ENCODE peak calls at places on chromosomes 16 and 17, in eight cellular contexts. H, F, C, I, G, T, M and A are unnamed samples.
A peak's percentile ranks its signal among the peaks of the same experiment; 100 is the strongest.

GRCh38 chr16:50265260-50265659 is 1.1 kb upstream of the ADCY7 start:
- DNase-seq in H (peak; percentile 28), F (no peak), C (no peak), I (no peak), G (peak; percentile 42), T (no peak), M (peak; percentile 62), A (no peak)

GRCh38 chr16:66925322-66925840 is at the start of gene RRAD:
- DNase-seq in H (peak; percentile 54), F (no peak), C (peak; percentile 50), I (peak; percentile 72), G (peak; percentile 56), T (peak; percentile 29), M (no peak), A (peak; percentile 82)

GRCh38 chr16:89410322-89410721 is 80.0 kb downstream of the ANKRD11 start:
- DNase-seq in H (no peak), F (no peak), C (no peak), I (no peak), G (no peak), T (no peak), M (no peak), A (no peak)

GRCh38 chr17:58280480-58281217 is at the start of gene MPO:
- DNase-seq in H (no peak), F (no peak), C (no peak), I (no peak), G (no peak), T (no peak), M (no peak), A (no peak)

GRCh38 chr16:24318670-24319069 is 62.5 kb downstream of the CACNG3 start:
- DNase-seq in H (no peak), F (no peak), C (no peak), I (no peak), G (no peak), T (no peak), M (peak; percentile 48), A (no peak)

GRCh38 chr16:84312783-84313382 is 18.2 kb downstream of the WFDC1 start:
- DNase-seq in H (no peak), F (no peak), C (no peak), I (no peak), G (peak; percentile 82), T (no peak), M (no peak), A (no peak)

GRCh38 chr17:7266784-7267183 is 4.5 kb upstream of the CLDN7 start:
- DNase-seq in H (peak; percentile 61), F (no peak), C (no peak), I (no peak), G (no peak), T (peak; percentile 11), M (no peak), A (no peak)

GRCh38 chr16:31130336-31130812 is 5.2 kb downstream of the PRSS8 start:
- DNase-seq in H (no peak), F (peak; percentile 65), C (no peak), I (no peak), G (no peak), T (no peak), M (no peak), A (peak; percentile 76)

GRCh38 chr17:28970879-28971278 is 19.6 kb upstream of the PHF12 start:
- DNase-seq in H (no peak), F (peak; percentile 25), C (no peak), I (no peak), G (no peak), T (no peak), M (no peak), A (no peak)

GRCh38 chr17:7528842-7529241 is 20.0 kb upstream of the TNFSF12 start:
- DNase-seq in H (no peak), F (no peak), C (no peak), I (no peak), G (no peak), T (no peak), M (no peak), A (no peak)

GRCh38 chr16:30185141-30185682 is 1.8 kb downstream of the CORO1A start:
- DNase-seq in H (no peak), F (peak; percentile 11), C (no peak), I (peak; percentile 7), G (peak; percentile 16), T (no peak), M (peak; percentile 82), A (peak; percentile 78)

GRCh38 chr16:58500329-58501241 is 642 bp downstream of the NDRG4 start:
- DNase-seq in H (peak; percentile 20), F (no peak), C (no peak), I (no peak), G (no peak), T (no peak), M (no peak), A (no peak)

GRCh38 chr17:77508047-77508715 is 367.4 kb downstream of the SEC14L1 start:
- DNase-seq in H (no peak), F (no peak), C (no peak), I (no peak), G (no peak), T (no peak), M (no peak), A (peak; percentile 22)

GRCh38 chr16:28202147-28202746 is 9.5 kb downstream of the XPO6 start:
- DNase-seq in H (no peak), F (no peak), C (no peak), I (no peak), G (no peak), T (no peak), M (peak; percentile 74), A (no peak)

GRCh38 chr17:69539274-69539673 is 124.8 kb downstream of the MAP2K6 start:
- DNase-seq in H (no peak), F (no peak), C (no peak), I (no peak), G (no peak), T (no peak), M (no peak), A (no peak)

GRCh38 chr16:72785886-72786285 is 262.0 kb downstream of the ZFHX3 start:
- DNase-seq in H (no peak), F (no peak), C (no peak), I (no peak), G (no peak), T (no peak), M (no peak), A (no peak)

GRCh38 chr16:66927012-66927436 is 1.7 kb upstream of the RRAD start:
- DNase-seq in H (peak; percentile 94), F (no peak), C (no peak), I (peak; percentile 66), G (no peak), T (peak; percentile 91), M (peak; percentile 52), A (no peak)

GRCh38 chr17:73622381-73622780 is 21.9 kb downstream of the SDK2 start:
- DNase-seq in H (no peak), F (no peak), C (no peak), I (no peak), G (no peak), T (no peak), M (no peak), A (no peak)

GRCh38 chr16:58459344-58460218 is 40.4 kb upstream of the NDRG4 start:
- DNase-seq in H (peak; percentile 76), F (peak; percentile 7), C (no peak), I (peak; percentile 54), G (no peak), T (peak; percentile 81), M (no peak), A (no peak)

GRCh38 chr16:55113195-55113594 is 182.5 kb downstream of the IRX5 start:
- DNase-seq in H (no peak), F (no peak), C (no peak), I (no peak), G (no peak), T (no peak), M (no peak), A (no peak)

GRCh38 chr16:55118701-55119260 is 188.1 kb downstream of the IRX5 start:
- DNase-seq in H (no peak), F (no peak), C (no peak), I (no peak), G (no peak), T (no peak), M (no peak), A (no peak)

GRCh38 chr16:55120408-55120807 is 189.7 kb downstream of the IRX5 start:
- DNase-seq in H (peak; percentile 22), F (no peak), C (no peak), I (peak; percentile 8), G (no peak), T (no peak), M (peak; percentile 76), A (no peak)

GRCh38 chr16:55116165-55116894 is 185.7 kb downstream of the IRX5 start:
- DNase-seq in H (peak; percentile 94), F (no peak), C (no peak), I (no peak), G (no peak), T (peak; percentile 14), M (no peak), A (no peak)

GRCh38 chr16:55115506-55115905 is 184.8 kb downstream of the IRX5 start:
- DNase-seq in H (no peak), F (no peak), C (no peak), I (no peak), G (no peak), T (no peak), M (peak; percentile 55), A (no peak)
- H3K4me1 ChIP-seq in H (peaks cover 10% of the 10 kb centered on the region), F (no peaks in the 10 kb centered on the region), C (no peaks in the 10 kb centered on the region), I (no peaks in the 10 kb centered on the region), G (no peaks in the 10 kb centered on the region), T (no peaks in the 10 kb centered on the region), M (peaks cover 34% of the 10 kb centered on the region), A (no peaks in the 10 kb centered on the region)

DNA sequence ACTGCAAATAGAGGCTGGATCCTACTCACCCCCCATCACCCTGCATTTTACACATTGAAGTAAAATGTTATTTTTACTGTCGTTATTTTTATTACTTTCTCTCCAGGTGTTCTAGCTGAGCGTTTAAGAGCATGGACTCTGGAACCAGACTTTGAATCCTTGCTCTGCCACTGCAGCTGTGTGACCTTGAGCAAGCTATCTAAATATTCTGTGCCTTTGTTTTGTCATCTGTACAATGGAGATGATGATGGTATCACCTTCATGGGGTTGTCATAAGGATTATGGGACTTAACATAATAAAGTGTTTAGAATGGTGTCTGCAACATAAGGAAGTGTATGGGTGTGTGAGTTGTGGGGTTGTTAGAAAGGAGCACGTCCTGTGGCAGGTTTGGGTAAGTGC is 17.8 kb downstream of the MSI2 start:
- DNase-seq in H (no peak), F (no peak), C (no peak), I (no peak), G (no peak), T (no peak), M (no peak), A (no peak)
- H3K4me1 ChIP-seq in H (no peaks in the 10 kb centered on the region), F (no peaks in the 10 kb centered on the region), C (no peaks in the 10 kb centered on the region), I (peaks cover 34% of the 10 kb centered on the region), G (no peaks in the 10 kb centered on the region), T (no peaks in the 10 kb centered on the region), M (peaks cover 4% of the 10 kb centered on the region), A (no peaks in the 10 kb centered on the region)

DNA sequence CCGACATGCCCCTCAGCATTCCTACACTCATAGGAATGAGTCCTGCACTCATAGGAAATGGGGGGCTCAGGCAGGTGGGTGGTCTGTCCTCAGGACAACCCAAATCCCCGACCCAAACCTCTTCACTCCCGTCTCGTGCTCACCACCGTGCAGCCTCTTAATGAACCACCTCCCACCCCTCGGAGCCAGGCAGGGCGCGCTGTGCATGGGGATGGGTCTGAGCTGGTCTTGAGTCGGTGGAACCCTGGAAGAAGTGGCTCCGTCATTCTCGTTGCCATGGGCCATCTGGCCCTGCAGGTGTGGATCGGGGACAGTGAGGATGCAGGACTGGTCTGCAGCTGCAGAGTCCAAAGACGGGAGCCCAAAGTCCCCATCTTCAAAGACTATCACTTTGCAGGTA is 6.4 kb upstream of the RAB40B start:
- DNase-seq in H (no peak), F (no peak), C (no peak), I (no peak), G (no peak), T (no peak), M (no peak), A (no peak)
- H3K4me1 ChIP-seq in H (no peaks in the 10 kb centered on the region), F (no peaks in the 10 kb centered on the region), C (no peaks in the 10 kb centered on the region), I (no peaks in the 10 kb centered on the region), G (peaks cover 18% of the 10 kb centered on the region), T (no peaks in the 10 kb centered on the region), M (peaks cover 5% of the 10 kb centered on the region), A (no peaks in the 10 kb centered on the region)

GRCh38 chr16:2009791-2010510 is at the start of gene ZNF598:
- DNase-seq in H (peak; percentile 95), F (peak; percentile 82), C (no peak), I (peak; percentile 84), G (peak; percentile 86), T (peak; percentile 85), M (peak; percentile 95), A (peak; percentile 95)
- H3K4me1 ChIP-seq in H (peaks cover 18% of the 10 kb centered on the region), F (peaks cover 47% of the 10 kb centered on the region), C (peaks cover 28% of the 10 kb centered on the region), I (peaks cover 50% of the 10 kb centered on the region), G (peaks cover 45% of the 10 kb centered on the region), T (peaks cover 16% of the 10 kb centered on the region), M (peaks cover 46% of the 10 kb centered on the region), A (peaks cover 33% of the 10 kb centered on the region)